ENCODE peak calls at places on chromosome 19, in six cellular contexts. One of them, this sample, is unnamed.
A peak's percentile ranks its signal among the peaks of the same experiment; 100 is the strongest.

GRCh38 chr19:50718255-50719118 is 1.1 kb downstream of the SHANK1 start:
- DNase-seq in activated CD8-positive, alpha-beta memory T cell treated with anti-CD3 and anti-CD28 coated beads for 4 hours: peak; percentile 13
- DNase-seq in DMS153: no peak
- DNase-seq in NCI-H524 treated with DMSO at 0.1 percent for 48 hours: no peak
- DNase-seq in brain microvascular endothelial cell: no peak
- DNase-seq in NCI-H345: no peak
- DNase-seq in this sample: no peak

GRCh38 chr19:32976223-32976805 is 4.3 kb downstream of the FAAP24 start:
- DNase-seq in activated CD8-positive, alpha-beta memory T cell treated with anti-CD3 and anti-CD28 coated beads for 4 hours: peak; percentile 17
- DNase-seq in DMS153: peak; percentile 26
- DNase-seq in NCI-H524 treated with DMSO at 0.1 percent for 48 hours: no peak
- DNase-seq in brain microvascular endothelial cell: peak; percentile 73
- DNase-seq in NCI-H345: peak; percentile 84
- DNase-seq in this sample: peak; percentile 1

GRCh38 chr19:23665651-23666410 is 21.2 kb downstream of the ZNF675 start:
- DNase-seq in activated CD8-positive, alpha-beta memory T cell treated with anti-CD3 and anti-CD28 coated beads for 4 hours: no peak
- DNase-seq in DMS153: no peak
- DNase-seq in NCI-H524 treated with DMSO at 0.1 percent for 48 hours: no peak
- DNase-seq in brain microvascular endothelial cell: no peak
- DNase-seq in NCI-H345: no peak
- DNase-seq in this sample: no peak

GRCh38 chr19:40623403-40624239 is 22.5 kb downstream of the LTBP4 start:
- DNase-seq in activated CD8-positive, alpha-beta memory T cell treated with anti-CD3 and anti-CD28 coated beads for 4 hours: no peak
- DNase-seq in DMS153: peak; percentile 88
- DNase-seq in NCI-H524 treated with DMSO at 0.1 percent for 48 hours: no peak
- DNase-seq in brain microvascular endothelial cell: no peak
- DNase-seq in NCI-H345: peak; percentile 100
- DNase-seq in this sample: no peak

GRCh38 chr19:42497492-42498226 is 30.6 kb downstream of the CEACAM1 start:
- DNase-seq in activated CD8-positive, alpha-beta memory T cell treated with anti-CD3 and anti-CD28 coated beads for 4 hours: no peak
- DNase-seq in DMS153: no peak
- DNase-seq in NCI-H524 treated with DMSO at 0.1 percent for 48 hours: no peak
- DNase-seq in brain microvascular endothelial cell: no peak
- DNase-seq in NCI-H345: no peak
- DNase-seq in this sample: no peak

GRCh38 chr19:51735759-51736449 is 12.1 kb upstream of the HAS1 start:
- DNase-seq in activated CD8-positive, alpha-beta memory T cell treated with anti-CD3 and anti-CD28 coated beads for 4 hours: no peak
- DNase-seq in DMS153: no peak
- DNase-seq in NCI-H524 treated with DMSO at 0.1 percent for 48 hours: no peak
- DNase-seq in brain microvascular endothelial cell: peak; percentile 76
- DNase-seq in NCI-H345: no peak
- DNase-seq in this sample: no peak

GRCh38 chr19:11377756-11378155 is 3.3 kb downstream of the SWSAP1 start:
- DNase-seq in activated CD8-positive, alpha-beta memory T cell treated with anti-CD3 and anti-CD28 coated beads for 4 hours: no peak
- DNase-seq in DMS153: no peak
- DNase-seq in NCI-H524 treated with DMSO at 0.1 percent for 48 hours: no peak
- DNase-seq in brain microvascular endothelial cell: no peak
- DNase-seq in NCI-H345: no peak
- DNase-seq in this sample: no peak

GRCh38 chr19:9586764-9587163 is 2.5 kb upstream of the ZNF121 start:
- DNase-seq in activated CD8-positive, alpha-beta memory T cell treated with anti-CD3 and anti-CD28 coated beads for 4 hours: peak; percentile 65
- DNase-seq in DMS153: no peak
- DNase-seq in NCI-H524 treated with DMSO at 0.1 percent for 48 hours: peak; percentile 15
- DNase-seq in brain microvascular endothelial cell: peak; percentile 54
- DNase-seq in NCI-H345: peak; percentile 79
- DNase-seq in this sample: peak; percentile 64

GRCh38 chr19:8088752-8089663 is 36.4 kb downstream of the CCL25 start:
- DNase-seq in activated CD8-positive, alpha-beta memory T cell treated with anti-CD3 and anti-CD28 coated beads for 4 hours: no peak
- DNase-seq in DMS153: no peak
- DNase-seq in NCI-H524 treated with DMSO at 0.1 percent for 48 hours: no peak
- DNase-seq in brain microvascular endothelial cell: no peak
- DNase-seq in NCI-H345: no peak
- DNase-seq in this sample: no peak

GRCh38 chr19:39319892-39320168 is 833 bp downstream of the LRFN1 start:
- DNase-seq in activated CD8-positive, alpha-beta memory T cell treated with anti-CD3 and anti-CD28 coated beads for 4 hours: no peak
- DNase-seq in DMS153: no peak
- DNase-seq in NCI-H524 treated with DMSO at 0.1 percent for 48 hours: peak; percentile 52
- DNase-seq in brain microvascular endothelial cell: no peak
- DNase-seq in NCI-H345: no peak
- DNase-seq in this sample: no peak

GRCh38 chr19:6161271-6161850 is 25.9 kb downstream of the ACSBG2 start:
- DNase-seq in activated CD8-positive, alpha-beta memory T cell treated with anti-CD3 and anti-CD28 coated beads for 4 hours: peak; percentile 28
- DNase-seq in DMS153: no peak
- DNase-seq in NCI-H524 treated with DMSO at 0.1 percent for 48 hours: no peak
- DNase-seq in brain microvascular endothelial cell: no peak
- DNase-seq in NCI-H345: no peak
- DNase-seq in this sample: no peak

GRCh38 chr19:35267818-35268545 is 780 bp upstream of the USF2 start:
- DNase-seq in activated CD8-positive, alpha-beta memory T cell treated with anti-CD3 and anti-CD28 coated beads for 4 hours: peak; percentile 48
- DNase-seq in DMS153: no peak
- DNase-seq in NCI-H524 treated with DMSO at 0.1 percent for 48 hours: no peak
- DNase-seq in brain microvascular endothelial cell: peak; percentile 11
- DNase-seq in NCI-H345: peak; percentile 91
- DNase-seq in this sample: peak; percentile 41

GRCh38 chr19:10961073-10961762 is 388 bp downstream of the SMARCA4 start:
- DNase-seq in activated CD8-positive, alpha-beta memory T cell treated with anti-CD3 and anti-CD28 coated beads for 4 hours: no peak
- DNase-seq in DMS153: no peak
- DNase-seq in NCI-H524 treated with DMSO at 0.1 percent for 48 hours: no peak
- DNase-seq in brain microvascular endothelial cell: peak; percentile 12
- DNase-seq in NCI-H345: no peak
- DNase-seq in this sample: no peak

GRCh38 chr19:2733930-2734588 is 5.8 kb downstream of the SLC39A3 start:
- DNase-seq in activated CD8-positive, alpha-beta memory T cell treated with anti-CD3 and anti-CD28 coated beads for 4 hours: no peak
- DNase-seq in DMS153: no peak
- DNase-seq in NCI-H524 treated with DMSO at 0.1 percent for 48 hours: no peak
- DNase-seq in brain microvascular endothelial cell: no peak
- DNase-seq in NCI-H345: no peak
- DNase-seq in this sample: no peak

GRCh38 chr19:10828981-10829821 is 6.8 kb downstream of the TMED1 start:
- DNase-seq in activated CD8-positive, alpha-beta memory T cell treated with anti-CD3 and anti-CD28 coated beads for 4 hours: no peak
- DNase-seq in DMS153: no peak
- DNase-seq in NCI-H524 treated with DMSO at 0.1 percent for 48 hours: no peak
- DNase-seq in brain microvascular endothelial cell: no peak
- DNase-seq in NCI-H345: no peak
- DNase-seq in this sample: no peak